ENCODE peak calls at places on chromosomes 2 and 18, in six cellular contexts. One of them, this sample, is unnamed.

GRCh38 chr2:240151477-240152031 is 11.1 kb upstream of the OTOS start:
- DNase-seq in naive thymus-derived CD4-positive, alpha-beta T cell: no peak
- DNase-seq in aorta: peak; percentile 38
- DNase-seq in psoas muscle: peak; percentile 11
- DNase-seq in transverse colon: no peak
- DNase-seq in Peyer's patch: no peak
- DNase-seq in this sample: no peak

GRCh38 chr18:79250236-79250993 is 145.3 kb upstream of the NFATC1 start:
- DNase-seq in psoas muscle: no peak
- DNase-seq in naive thymus-derived CD4-positive, alpha-beta T cell: no peak
- DNase-seq in transverse colon: no peak
- DNase-seq in Peyer's patch: no peak
- DNase-seq in aorta: no peak
- DNase-seq in this sample: no peak

GRCh38 chr2:98489971-98490962 is 45.6 kb downstream of the INPP4A start:
- DNase-seq in transverse colon: no peak
- DNase-seq in naive thymus-derived CD4-positive, alpha-beta T cell: no peak
- DNase-seq in Peyer's patch: no peak
- DNase-seq in aorta: no peak
- DNase-seq in psoas muscle: no peak
- DNase-seq in this sample: no peak

GRCh38 chr18:62637807-62638687 is 77.3 kb upstream of the PHLPP1 start:
- DNase-seq in naive thymus-derived CD4-positive, alpha-beta T cell: peak; percentile 25
- DNase-seq in Peyer's patch: peak; percentile 27
- DNase-seq in psoas muscle: no peak
- DNase-seq in aorta: no peak
- DNase-seq in transverse colon: peak; percentile 55
- DNase-seq in this sample: peak; percentile 49

GRCh38 chr2:225889452-225889851 is 489.9 kb downstream of the NYAP2 start:
- DNase-seq in transverse colon: no peak
- DNase-seq in aorta: no peak
- DNase-seq in psoas muscle: no peak
- DNase-seq in naive thymus-derived CD4-positive, alpha-beta T cell: no peak
- DNase-seq in Peyer's patch: no peak
- DNase-seq in this sample: peak; percentile 10

GRCh38 chr2:127235082-127235702 is 15.1 kb upstream of the CYP27C1 start:
- DNase-seq in transverse colon: no peak
- DNase-seq in naive thymus-derived CD4-positive, alpha-beta T cell: no peak
- DNase-seq in aorta: no peak
- DNase-seq in Peyer's patch: no peak
- DNase-seq in psoas muscle: no peak
- DNase-seq in this sample: no peak

GRCh38 chr2:112996635-112997034 is 8.6 kb upstream of the IL36A start:
- DNase-seq in aorta: no peak
- DNase-seq in Peyer's patch: peak; percentile 56
- DNase-seq in psoas muscle: no peak
- DNase-seq in naive thymus-derived CD4-positive, alpha-beta T cell: peak; percentile 88
- DNase-seq in transverse colon: peak; percentile 16
- DNase-seq in this sample: peak; percentile 82

GRCh38 chr2:64143154-64144056 is 815 bp downstream of the PELI1 start:
- DNase-seq in aorta: no peak
- DNase-seq in naive thymus-derived CD4-positive, alpha-beta T cell: peak; percentile 57
- DNase-seq in Peyer's patch: peak; percentile 27
- DNase-seq in transverse colon: no peak
- DNase-seq in psoas muscle: no peak
- DNase-seq in this sample: peak; percentile 70

GRCh38 chr2:82481207-82481606 is 1977.9 kb downstream of the SUCLG1 start:
- DNase-seq in Peyer's patch: no peak
- DNase-seq in transverse colon: no peak
- DNase-seq in naive thymus-derived CD4-positive, alpha-beta T cell: no peak
- DNase-seq in aorta: no peak
- DNase-seq in psoas muscle: no peak
- DNase-seq in this sample: no peak

GRCh38 chr2:204608261-204608660 is 63.0 kb downstream of the PARD3B start:
- DNase-seq in psoas muscle: no peak
- DNase-seq in transverse colon: no peak
- DNase-seq in naive thymus-derived CD4-positive, alpha-beta T cell: no peak
- DNase-seq in aorta: no peak
- DNase-seq in Peyer's patch: no peak
- DNase-seq in this sample: no peak

GRCh38 chr2:55843096-55843991 is 80.2 kb downstream of the EFEMP1 start:
- DNase-seq in aorta: no peak
- DNase-seq in psoas muscle: no peak
- DNase-seq in naive thymus-derived CD4-positive, alpha-beta T cell: no peak
- DNase-seq in Peyer's patch: no peak
- DNase-seq in transverse colon: peak; percentile 43
- DNase-seq in this sample: no peak

GRCh38 chr2:202161106-202161836 is 77.1 kb downstream of the SUMO1 start:
- DNase-seq in naive thymus-derived CD4-positive, alpha-beta T cell: no peak
- DNase-seq in psoas muscle: no peak
- DNase-seq in aorta: no peak
- DNase-seq in transverse colon: no peak
- DNase-seq in Peyer's patch: no peak
- DNase-seq in this sample: no peak

GRCh38 chr18:37537868-37538525 is 27.6 kb downstream of the CELF4 start:
- DNase-seq in naive thymus-derived CD4-positive, alpha-beta T cell: no peak
- DNase-seq in aorta: peak; percentile 92
- DNase-seq in transverse colon: peak; percentile 60
- DNase-seq in psoas muscle: peak; percentile 72
- DNase-seq in Peyer's patch: peak; percentile 43
- DNase-seq in this sample: peak; percentile 27

GRCh38 chr18:4468515-4468914 is 13.4 kb upstream of the DLGAP1 start:
- DNase-seq in aorta: no peak
- DNase-seq in Peyer's patch: no peak
- DNase-seq in naive thymus-derived CD4-positive, alpha-beta T cell: no peak
- DNase-seq in transverse colon: no peak
- DNase-seq in psoas muscle: no peak
- DNase-seq in this sample: no peak

GRCh38 chr2:43605079-43605655 is 9.3 kb upstream of the THADA start:
- DNase-seq in aorta: no peak
- DNase-seq in transverse colon: peak; percentile 14
- DNase-seq in Peyer's patch: no peak
- DNase-seq in naive thymus-derived CD4-positive, alpha-beta T cell: peak; percentile 15
- DNase-seq in psoas muscle: no peak
- DNase-seq in this sample: no peak

GRCh38 chr2:241199897-241200821 is 11.7 kb downstream of the ANO7 start:
- DNase-seq in naive thymus-derived CD4-positive, alpha-beta T cell: no peak
- DNase-seq in transverse colon: no peak
- DNase-seq in Peyer's patch: no peak
- DNase-seq in aorta: no peak
- DNase-seq in psoas muscle: peak; percentile 11
- DNase-seq in this sample: no peak

GRCh38 chr2:180675170-180675569 is 305.2 kb upstream of the UBE2E3 start:
- DNase-seq in aorta: no peak
- DNase-seq in naive thymus-derived CD4-positive, alpha-beta T cell: no peak
- DNase-seq in transverse colon: no peak
- DNase-seq in Peyer's patch: no peak
- DNase-seq in psoas muscle: no peak
- DNase-seq in this sample: no peak

GRCh38 chr2:86039178-86039962 is 66.3 kb downstream of the POLR1A start:
- DNase-seq in Peyer's patch: peak; percentile 34
- DNase-seq in aorta: peak; percentile 33
- DNase-seq in psoas muscle: no peak
- DNase-seq in naive thymus-derived CD4-positive, alpha-beta T cell: peak; percentile 66
- DNase-seq in transverse colon: no peak
- DNase-seq in this sample: no peak

GRCh38 chr2:230891108-230891507 is 26.4 kb downstream of the ITM2C start:
- DNase-seq in naive thymus-derived CD4-positive, alpha-beta T cell: no peak
- DNase-seq in Peyer's patch: no peak
- DNase-seq in transverse colon: no peak
- DNase-seq in aorta: peak; percentile 31
- DNase-seq in psoas muscle: no peak
- DNase-seq in this sample: no peak

GRCh38 chr2:58578276-58578675 is 337.2 kb upstream of the FANCL start:
- DNase-seq in transverse colon: no peak
- DNase-seq in aorta: no peak
- DNase-seq in psoas muscle: no peak
- DNase-seq in Peyer's patch: no peak
- DNase-seq in naive thymus-derived CD4-positive, alpha-beta T cell: no peak
- DNase-seq in this sample: no peak

GRCh38 chr2:46318579-46319460 is 21.6 kb downstream of the EPAS1 start:
- DNase-seq in transverse colon: no peak
- DNase-seq in psoas muscle: no peak
- DNase-seq in aorta: no peak
- DNase-seq in Peyer's patch: no peak
- DNase-seq in naive thymus-derived CD4-positive, alpha-beta T cell: no peak
- DNase-seq in this sample: no peak

GRCh38 chr2:46323671-46324207 is 26.5 kb downstream of the EPAS1 start:
- DNase-seq in naive thymus-derived CD4-positive, alpha-beta T cell: no peak
- DNase-seq in psoas muscle: no peak
- DNase-seq in Peyer's patch: no peak
- DNase-seq in aorta: no peak
- DNase-seq in transverse colon: no peak
- DNase-seq in this sample: no peak

GRCh38 chr2:46320141-46320567 is 22.9 kb downstream of the EPAS1 start:
- DNase-seq in transverse colon: no peak
- DNase-seq in aorta: no peak
- DNase-seq in naive thymus-derived CD4-positive, alpha-beta T cell: no peak
- DNase-seq in psoas muscle: no peak
- DNase-seq in Peyer's patch: no peak
- DNase-seq in this sample: no peak

GRCh38 chr2:46317092-46317486 is 19.9 kb downstream of the EPAS1 start:
- DNase-seq in aorta: no peak
- DNase-seq in transverse colon: no peak
- DNase-seq in psoas muscle: no peak
- DNase-seq in naive thymus-derived CD4-positive, alpha-beta T cell: no peak
- DNase-seq in Peyer's patch: no peak
- DNase-seq in this sample: no peak

DNA sequence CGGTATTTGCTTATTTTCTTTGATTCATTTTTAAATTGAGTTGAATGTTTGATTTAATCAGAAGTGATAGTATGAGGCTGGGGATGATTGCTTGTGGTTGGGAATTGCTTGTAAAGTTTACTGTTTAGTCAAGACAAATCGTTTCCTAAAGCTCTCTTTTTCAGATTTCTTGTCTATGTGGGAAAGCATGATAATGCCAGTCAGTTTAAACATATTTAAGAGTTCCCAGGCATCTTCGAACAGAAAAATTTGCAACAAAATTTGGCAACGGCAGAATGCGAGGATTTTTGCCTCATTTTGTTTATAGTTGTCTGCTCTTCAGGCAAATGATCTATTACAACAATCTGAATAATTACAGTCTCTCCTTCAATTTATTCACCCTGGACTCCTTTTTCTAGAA is 22.5 kb downstream of the EPAS1 start:
- DNase-seq in Peyer's patch: no peak
- DNase-seq in psoas muscle: no peak
- DNase-seq in transverse colon: no peak
- DNase-seq in naive thymus-derived CD4-positive, alpha-beta T cell: no peak
- DNase-seq in aorta: no peak
- DNase-seq in this sample: no peak
- H3K27ac ChIP-seq in Peyer's patch: peak overlapping the region; percentile 3
- H3K27ac ChIP-seq in psoas muscle: peak overlapping the region; percentile 10
- H3K27ac ChIP-seq in transverse colon: peak overlapping the region; percentile 13
- H3K27ac ChIP-seq in naive thymus-derived CD4-positive, alpha-beta T cell: no peak overlapping the region
- H3K27ac ChIP-seq in aorta: peak overlapping the region; percentile 8
- H3K27ac ChIP-seq in this sample: no peak overlapping the region

GRCh38 chr2:165870346-165870745 is 76.3 kb upstream of the GALNT3 start:
- DNase-seq in psoas muscle: no peak
- DNase-seq in Peyer's patch: no peak
- DNase-seq in transverse colon: no peak
- DNase-seq in naive thymus-derived CD4-positive, alpha-beta T cell: no peak
- DNase-seq in aorta: no peak
- DNase-seq in this sample: no peak

GRCh38 chr2:165863816-165864221 is 69.8 kb upstream of the GALNT3 start:
- DNase-seq in Peyer's patch: no peak
- DNase-seq in psoas muscle: no peak
- DNase-seq in transverse colon: no peak
- DNase-seq in naive thymus-derived CD4-positive, alpha-beta T cell: no peak
- DNase-seq in aorta: no peak
- DNase-seq in this sample: peak; percentile 51

GRCh38 chr2:165868211-165868610 is 74.2 kb upstream of the GALNT3 start:
- DNase-seq in Peyer's patch: no peak
- DNase-seq in transverse colon: no peak
- DNase-seq in aorta: no peak
- DNase-seq in naive thymus-derived CD4-positive, alpha-beta T cell: no peak
- DNase-seq in psoas muscle: no peak
- DNase-seq in this sample: no peak

GRCh38 chr2:165864353-165864752 is 70.3 kb upstream of the GALNT3 start:
- DNase-seq in transverse colon: no peak
- DNase-seq in psoas muscle: no peak
- DNase-seq in Peyer's patch: no peak
- DNase-seq in aorta: no peak
- DNase-seq in naive thymus-derived CD4-positive, alpha-beta T cell: no peak
- DNase-seq in this sample: no peak
- H3K4me3 ChIP-seq in transverse colon: no peak overlapping the region
- H3K4me3 ChIP-seq in psoas muscle: no peak overlapping the region
- H3K4me3 ChIP-seq in Peyer's patch: no peak overlapping the region
- H3K4me3 ChIP-seq in aorta: no peak overlapping the region
- H3K4me3 ChIP-seq in naive thymus-derived CD4-positive, alpha-beta T cell: no peak overlapping the region
- H3K4me3 ChIP-seq in this sample: no peak overlapping the region

DNA sequence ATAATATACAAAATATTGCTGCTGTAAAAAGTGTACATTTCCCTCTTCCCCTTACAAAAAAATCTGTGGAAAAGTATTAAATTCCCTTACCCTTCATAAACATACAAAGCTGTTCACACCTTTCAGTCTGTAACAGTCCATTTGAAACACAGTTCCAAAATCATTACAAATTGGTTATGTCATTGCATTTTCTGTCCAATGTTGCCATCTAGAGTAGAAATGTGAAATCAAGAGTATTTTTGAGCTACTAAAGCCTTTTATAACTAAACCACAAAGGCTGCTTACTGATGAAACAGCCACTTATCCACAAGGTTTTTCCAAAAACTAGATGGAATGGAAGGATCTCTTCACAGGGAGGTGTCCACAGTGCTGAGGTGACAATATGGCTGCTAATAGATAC is 72.5 kb downstream of the SS18 start:
- DNase-seq in aorta: no peak
- DNase-seq in psoas muscle: no peak
- DNase-seq in naive thymus-derived CD4-positive, alpha-beta T cell: no peak
- DNase-seq in Peyer's patch: no peak
- DNase-seq in transverse colon: no peak
- DNase-seq in this sample: no peak
- H3K36me3 ChIP-seq in aorta: peaks cover 3% of the 10 kb centered on the region
- H3K36me3 ChIP-seq in psoas muscle: no peaks in the 10 kb centered on the region
- H3K36me3 ChIP-seq in naive thymus-derived CD4-positive, alpha-beta T cell: no peaks in the 10 kb centered on the region
- H3K36me3 ChIP-seq in Peyer's patch: no peaks in the 10 kb centered on the region
- H3K36me3 ChIP-seq in transverse colon: peaks cover 30% of the 10 kb centered on the region
- H3K36me3 ChIP-seq in this sample: peaks cover 74% of the 10 kb centered on the region

DNA sequence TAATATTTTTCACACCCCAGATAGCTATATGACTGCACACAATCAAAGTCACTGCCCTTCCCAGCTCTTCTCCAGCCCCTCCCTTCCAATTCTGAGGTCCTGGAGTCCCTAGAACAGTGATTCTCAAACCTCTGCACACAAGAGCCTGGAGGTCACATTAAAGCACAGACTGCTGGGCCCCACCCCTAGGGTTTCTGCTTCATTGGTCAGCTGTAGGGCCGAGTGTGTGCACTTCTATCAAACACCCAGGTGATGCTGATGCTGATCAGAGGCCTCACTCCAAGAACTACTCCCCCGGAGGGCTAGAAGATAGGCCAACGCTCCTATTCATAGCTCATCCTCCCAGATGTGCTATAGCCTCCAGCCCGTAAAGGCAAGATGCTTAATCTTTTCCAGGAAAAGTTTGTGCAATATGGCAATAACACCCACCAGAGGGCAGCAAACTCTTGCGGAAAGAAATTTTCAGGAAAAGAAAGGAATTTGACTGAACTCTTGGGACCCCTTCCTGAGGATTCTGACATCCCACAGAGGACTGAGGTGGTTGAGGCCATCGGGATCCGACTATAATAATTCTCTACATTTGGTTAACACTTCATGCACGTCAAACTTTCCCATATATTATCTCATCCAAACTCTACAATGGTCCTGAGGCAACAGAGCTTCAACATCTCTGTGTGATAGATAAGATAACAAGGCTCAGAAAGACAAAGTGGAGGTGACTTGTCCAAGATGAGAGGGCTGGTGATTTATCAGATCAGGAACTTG is 194.2 kb upstream of the PKDCC start:
- DNase-seq in aorta: no peak
- DNase-seq in naive thymus-derived CD4-positive, alpha-beta T cell: no peak
- DNase-seq in Peyer's patch: no peak
- DNase-seq in transverse colon: peak; percentile 51
- DNase-seq in psoas muscle: no peak
- DNase-seq in this sample: no peak
- H3K27ac ChIP-seq in aorta: no peak overlapping the region
- H3K27ac ChIP-seq in naive thymus-derived CD4-positive, alpha-beta T cell: no peak overlapping the region
- H3K27ac ChIP-seq in Peyer's patch: no peak overlapping the region
- H3K27ac ChIP-seq in transverse colon: no peak overlapping the region
- H3K27ac ChIP-seq in psoas muscle: no peak overlapping the region
- H3K27ac ChIP-seq in this sample: no peak overlapping the region